ENCODE peak calls at places on chromosomes 11 and 22, in nine cellular contexts. One of them, this sample, is unnamed.

GRCh38 chr22:20783844-20784723 is 10.2 kb downstream of the SERPIND1 start:
- DNase-seq in dermis microvascular lymphatic vessel endothelial cell: peak; percentile 79
- DNase-seq in EL: peak; percentile 70
- DNase-seq in NCI-H1092 treated with DMSO at 0.1 percent for 48 hours: peak; percentile 76
- DNase-seq in endothelial cell: peak; percentile 51
- DNase-seq in stimulated activated CD8-positive, alpha-beta memory T cell treated with anti-CD3 and anti-CD28 coated beads, Interleukin-7, amount 100 ng/mL, for 48 hours: peak; percentile 16
- DNase-seq in AG08395: peak; percentile 75
- DNase-seq in memory B cell: peak; percentile 37
- DNase-seq in 8988T: no peak
- DNase-seq in this sample: peak; percentile 86

GRCh38 chr11:109350091-109350490 is 71.9 kb upstream of the C11orf87 start:
- DNase-seq in 8988T: no peak
- DNase-seq in memory B cell: no peak
- DNase-seq in stimulated activated CD8-positive, alpha-beta memory T cell treated with anti-CD3 and anti-CD28 coated beads, Interleukin-7, amount 100 ng/mL, for 48 hours: no peak
- DNase-seq in dermis microvascular lymphatic vessel endothelial cell: no peak
- DNase-seq in NCI-H1092 treated with DMSO at 0.1 percent for 48 hours: no peak
- DNase-seq in AG08395: no peak
- DNase-seq in endothelial cell: no peak
- DNase-seq in EL: no peak
- DNase-seq in this sample: no peak

GRCh38 chr11:34267440-34267839 is 90.4 kb downstream of the ABTB2 start:
- DNase-seq in AG08395: no peak
- DNase-seq in memory B cell: no peak
- DNase-seq in endothelial cell: no peak
- DNase-seq in stimulated activated CD8-positive, alpha-beta memory T cell treated with anti-CD3 and anti-CD28 coated beads, Interleukin-7, amount 100 ng/mL, for 48 hours: no peak
- DNase-seq in EL: no peak
- DNase-seq in 8988T: no peak
- DNase-seq in NCI-H1092 treated with DMSO at 0.1 percent for 48 hours: no peak
- DNase-seq in dermis microvascular lymphatic vessel endothelial cell: no peak
- DNase-seq in this sample: no peak

GRCh38 chr11:22163394-22163797 is 29.5 kb upstream of the ANO5 start:
- DNase-seq in memory B cell: no peak
- DNase-seq in AG08395: no peak
- DNase-seq in stimulated activated CD8-positive, alpha-beta memory T cell treated with anti-CD3 and anti-CD28 coated beads, Interleukin-7, amount 100 ng/mL, for 48 hours: no peak
- DNase-seq in EL: no peak
- DNase-seq in endothelial cell: no peak
- DNase-seq in NCI-H1092 treated with DMSO at 0.1 percent for 48 hours: no peak
- DNase-seq in dermis microvascular lymphatic vessel endothelial cell: no peak
- DNase-seq in 8988T: no peak
- DNase-seq in this sample: no peak

GRCh38 chr11:11520231-11521015 is 101.4 kb downstream of the GALNT18 start:
- DNase-seq in dermis microvascular lymphatic vessel endothelial cell: no peak
- DNase-seq in memory B cell: no peak
- DNase-seq in AG08395: no peak
- DNase-seq in EL: no peak
- DNase-seq in 8988T: no peak
- DNase-seq in stimulated activated CD8-positive, alpha-beta memory T cell treated with anti-CD3 and anti-CD28 coated beads, Interleukin-7, amount 100 ng/mL, for 48 hours: no peak
- DNase-seq in endothelial cell: no peak
- DNase-seq in NCI-H1092 treated with DMSO at 0.1 percent for 48 hours: no peak
- DNase-seq in this sample: no peak

GRCh38 chr22:35761037-35761436 is 43.4 kb downstream of the APOL5 start:
- DNase-seq in endothelial cell: no peak
- DNase-seq in dermis microvascular lymphatic vessel endothelial cell: peak; percentile 32
- DNase-seq in memory B cell: no peak
- DNase-seq in NCI-H1092 treated with DMSO at 0.1 percent for 48 hours: peak; percentile 9
- DNase-seq in EL: no peak
- DNase-seq in stimulated activated CD8-positive, alpha-beta memory T cell treated with anti-CD3 and anti-CD28 coated beads, Interleukin-7, amount 100 ng/mL, for 48 hours: no peak
- DNase-seq in AG08395: peak; percentile 29
- DNase-seq in 8988T: no peak
- DNase-seq in this sample: peak; percentile 57

GRCh38 chr11:111635706-111636045 is 33.4 kb downstream of the SIK2 start:
- DNase-seq in EL: peak; percentile 56
- DNase-seq in 8988T: no peak
- DNase-seq in dermis microvascular lymphatic vessel endothelial cell: no peak
- DNase-seq in AG08395: peak; percentile 15
- DNase-seq in memory B cell: no peak
- DNase-seq in endothelial cell: no peak
- DNase-seq in stimulated activated CD8-positive, alpha-beta memory T cell treated with anti-CD3 and anti-CD28 coated beads, Interleukin-7, amount 100 ng/mL, for 48 hours: no peak
- DNase-seq in NCI-H1092 treated with DMSO at 0.1 percent for 48 hours: peak; percentile 79
- DNase-seq in this sample: peak; percentile 90

GRCh38 chr11:41301023-41301422 is 158.4 kb downstream of the LRRC4C start:
- DNase-seq in AG08395: no peak
- DNase-seq in EL: no peak
- DNase-seq in NCI-H1092 treated with DMSO at 0.1 percent for 48 hours: no peak
- DNase-seq in stimulated activated CD8-positive, alpha-beta memory T cell treated with anti-CD3 and anti-CD28 coated beads, Interleukin-7, amount 100 ng/mL, for 48 hours: no peak
- DNase-seq in endothelial cell: no peak
- DNase-seq in dermis microvascular lymphatic vessel endothelial cell: no peak
- DNase-seq in 8988T: no peak
- DNase-seq in memory B cell: no peak
- DNase-seq in this sample: peak; percentile 73

GRCh38 chr11:57641426-57641825 is 8.3 kb downstream of the YPEL4 start:
- DNase-seq in stimulated activated CD8-positive, alpha-beta memory T cell treated with anti-CD3 and anti-CD28 coated beads, Interleukin-7, amount 100 ng/mL, for 48 hours: no peak
- DNase-seq in endothelial cell: no peak
- DNase-seq in AG08395: peak; percentile 72
- DNase-seq in NCI-H1092 treated with DMSO at 0.1 percent for 48 hours: peak; percentile 31
- DNase-seq in 8988T: no peak
- DNase-seq in EL: peak; percentile 64
- DNase-seq in dermis microvascular lymphatic vessel endothelial cell: peak; percentile 52
- DNase-seq in memory B cell: no peak
- DNase-seq in this sample: peak; percentile 87

GRCh38 chr11:74723511-74723910 is 7.7 kb downstream of the CHRDL2 start:
- DNase-seq in endothelial cell: no peak
- DNase-seq in stimulated activated CD8-positive, alpha-beta memory T cell treated with anti-CD3 and anti-CD28 coated beads, Interleukin-7, amount 100 ng/mL, for 48 hours: no peak
- DNase-seq in AG08395: no peak
- DNase-seq in NCI-H1092 treated with DMSO at 0.1 percent for 48 hours: no peak
- DNase-seq in EL: no peak
- DNase-seq in memory B cell: no peak
- DNase-seq in 8988T: no peak
- DNase-seq in dermis microvascular lymphatic vessel endothelial cell: no peak
- DNase-seq in this sample: no peak

GRCh38 chr11:133123371-133123770 is 408.9 kb downstream of the OPCML start:
- DNase-seq in EL: no peak
- DNase-seq in stimulated activated CD8-positive, alpha-beta memory T cell treated with anti-CD3 and anti-CD28 coated beads, Interleukin-7, amount 100 ng/mL, for 48 hours: no peak
- DNase-seq in dermis microvascular lymphatic vessel endothelial cell: no peak
- DNase-seq in memory B cell: no peak
- DNase-seq in 8988T: no peak
- DNase-seq in AG08395: no peak
- DNase-seq in NCI-H1092 treated with DMSO at 0.1 percent for 48 hours: no peak
- DNase-seq in endothelial cell: no peak
- DNase-seq in this sample: no peak

GRCh38 chr11:122814401-122814800 is 23.9 kb upstream of the CRTAM start:
- DNase-seq in dermis microvascular lymphatic vessel endothelial cell: no peak
- DNase-seq in NCI-H1092 treated with DMSO at 0.1 percent for 48 hours: peak; percentile 4
- DNase-seq in stimulated activated CD8-positive, alpha-beta memory T cell treated with anti-CD3 and anti-CD28 coated beads, Interleukin-7, amount 100 ng/mL, for 48 hours: no peak
- DNase-seq in endothelial cell: no peak
- DNase-seq in memory B cell: no peak
- DNase-seq in AG08395: no peak
- DNase-seq in EL: no peak
- DNase-seq in 8988T: no peak
- DNase-seq in this sample: peak; percentile 26

GRCh38 chr11:111582163-111582562 is 20.1 kb upstream of the SIK2 start:
- DNase-seq in 8988T: no peak
- DNase-seq in NCI-H1092 treated with DMSO at 0.1 percent for 48 hours: no peak
- DNase-seq in stimulated activated CD8-positive, alpha-beta memory T cell treated with anti-CD3 and anti-CD28 coated beads, Interleukin-7, amount 100 ng/mL, for 48 hours: no peak
- DNase-seq in AG08395: no peak
- DNase-seq in EL: no peak
- DNase-seq in memory B cell: no peak
- DNase-seq in endothelial cell: no peak
- DNase-seq in dermis microvascular lymphatic vessel endothelial cell: peak; percentile 69
- DNase-seq in this sample: no peak

GRCh38 chr11:47394322-47395224 is 13.8 kb upstream of the SLC39A13 start:
- DNase-seq in 8988T: no peak
- DNase-seq in memory B cell: no peak
- DNase-seq in NCI-H1092 treated with DMSO at 0.1 percent for 48 hours: no peak
- DNase-seq in AG08395: no peak
- DNase-seq in stimulated activated CD8-positive, alpha-beta memory T cell treated with anti-CD3 and anti-CD28 coated beads, Interleukin-7, amount 100 ng/mL, for 48 hours: peak; percentile 42
- DNase-seq in EL: no peak
- DNase-seq in dermis microvascular lymphatic vessel endothelial cell: peak; percentile 97
- DNase-seq in endothelial cell: peak; percentile 76
- DNase-seq in this sample: peak; percentile 88

GRCh38 chr22:40216041-40216756 is 38.5 kb downstream of the TNRC6B start:
- DNase-seq in stimulated activated CD8-positive, alpha-beta memory T cell treated with anti-CD3 and anti-CD28 coated beads, Interleukin-7, amount 100 ng/mL, for 48 hours: no peak
- DNase-seq in memory B cell: no peak
- DNase-seq in NCI-H1092 treated with DMSO at 0.1 percent for 48 hours: no peak
- DNase-seq in endothelial cell: no peak
- DNase-seq in 8988T: no peak
- DNase-seq in EL: no peak
- DNase-seq in AG08395: no peak
- DNase-seq in dermis microvascular lymphatic vessel endothelial cell: no peak
- DNase-seq in this sample: no peak

GRCh38 chr11:11519184-11519583 is 102.6 kb downstream of the GALNT18 start:
- DNase-seq in EL: peak; percentile 5
- DNase-seq in memory B cell: no peak
- DNase-seq in AG08395: no peak
- DNase-seq in 8988T: no peak
- DNase-seq in dermis microvascular lymphatic vessel endothelial cell: no peak
- DNase-seq in NCI-H1092 treated with DMSO at 0.1 percent for 48 hours: no peak
- DNase-seq in stimulated activated CD8-positive, alpha-beta memory T cell treated with anti-CD3 and anti-CD28 coated beads, Interleukin-7, amount 100 ng/mL, for 48 hours: no peak
- DNase-seq in endothelial cell: no peak
- DNase-seq in this sample: no peak

GRCh38 chr11:68038718-68039525 is at the start of gene TCIRG1:
- DNase-seq in dermis microvascular lymphatic vessel endothelial cell: peak; percentile 91
- DNase-seq in EL: peak; percentile 90
- DNase-seq in endothelial cell: peak; percentile 72
- DNase-seq in memory B cell: peak; percentile 45
- DNase-seq in 8988T: peak; percentile 99
- DNase-seq in AG08395: peak; percentile 95
- DNase-seq in NCI-H1092 treated with DMSO at 0.1 percent for 48 hours: no peak
- DNase-seq in stimulated activated CD8-positive, alpha-beta memory T cell treated with anti-CD3 and anti-CD28 coated beads, Interleukin-7, amount 100 ng/mL, for 48 hours: peak; percentile 55
- DNase-seq in this sample: peak; percentile 78

GRCh38 chr11:58811499-58811898 is 33.0 kb downstream of the GLYATL2 start:
- DNase-seq in 8988T: no peak
- DNase-seq in AG08395: no peak
- DNase-seq in EL: no peak
- DNase-seq in memory B cell: no peak
- DNase-seq in stimulated activated CD8-positive, alpha-beta memory T cell treated with anti-CD3 and anti-CD28 coated beads, Interleukin-7, amount 100 ng/mL, for 48 hours: no peak
- DNase-seq in endothelial cell: no peak
- DNase-seq in NCI-H1092 treated with DMSO at 0.1 percent for 48 hours: no peak
- DNase-seq in dermis microvascular lymphatic vessel endothelial cell: no peak
- DNase-seq in this sample: no peak

GRCh38 chr11:15836801-15837200 is 519.5 kb downstream of the SOX6 start:
- DNase-seq in stimulated activated CD8-positive, alpha-beta memory T cell treated with anti-CD3 and anti-CD28 coated beads, Interleukin-7, amount 100 ng/mL, for 48 hours: no peak
- DNase-seq in EL: no peak
- DNase-seq in NCI-H1092 treated with DMSO at 0.1 percent for 48 hours: no peak
- DNase-seq in AG08395: no peak
- DNase-seq in dermis microvascular lymphatic vessel endothelial cell: no peak
- DNase-seq in 8988T: no peak
- DNase-seq in endothelial cell: no peak
- DNase-seq in memory B cell: no peak
- DNase-seq in this sample: no peak